ENCODE peak calls at places on chromosomes 4 and X, in seven cellular contexts. F, L, H, X, P, U and C are unnamed samples.

GRCh38 chrX:86137071-86137470 is 11.2 kb upstream of the DACH2 start:
- DNase-seq in F (no peak), U (no peak), L (no peak), H (no peak), X (no peak), P (no peak), C (no peak)

GRCh38 chrX:17590892-17591740 is 146.2 kb upstream of the SCML1 start:
- DNase-seq in X (no peak), F (peak; percentile 11), P (peak; percentile 26), L (no peak), U (peak; percentile 90), H (peak; percentile 28), C (peak; percentile 63)

GRCh38 chr4:159240690-159241089 is 137.8 kb downstream of the RAPGEF2 start:
- DNase-seq in H (no peak), F (no peak), X (no peak), U (no peak), P (no peak), L (no peak), C (no peak)

GRCh38 chr4:3820016-3820805 is 54.0 kb downstream of the ADRA2C start:
- DNase-seq in P (no peak), F (no peak), H (no peak), L (no peak), U (no peak), X (no peak), C (no peak)

GRCh38 chr4:151455212-151455611 is 46.2 kb downstream of the FHIP1A start:
- DNase-seq in U (no peak), X (no peak), P (no peak), L (no peak), F (no peak), H (no peak), C (no peak)

GRCh38 chr4:32189130-32189529 is 1469.0 kb downstream of the PCDH7 start:
- DNase-seq in X (no peak), U (no peak), H (no peak), P (no peak), L (no peak), F (no peak), C (no peak)

GRCh38 chrX:155864655-155865054 is 16.5 kb upstream of the VAMP7 start:
- DNase-seq in X (no peak), U (peak; percentile 44), F (no peak), L (no peak), H (no peak), P (no peak), C (no peak)

GRCh38 chrX:10681167-10681566 is 60.8 kb upstream of the MID1 start:
- DNase-seq in F (no peak), X (no peak), U (no peak), L (no peak), H (no peak), P (no peak), C (no peak)

GRCh38 chr4:109435635-109436034 is 2.0 kb downstream of the SEC24B start:
- DNase-seq in H (no peak), L (no peak), U (no peak), F (no peak), P (no peak), X (no peak), C (no peak)

GRCh38 chr4:101950258-101950979 is 159.9 kb downstream of the BANK1 start:
- DNase-seq in X (no peak), L (no peak), F (no peak), H (no peak), P (no peak), U (no peak), C (no peak)